ENCODE peak calls at places on chromosome 17, in four cellular contexts. V is tibial artery, S is mucosa of descending colon, N is gastrocnemius medialis. Y is an unnamed sample.
A peak's percentile ranks its signal among the peaks of the same experiment; 100 is the strongest.

GRCh38 chr17:8954339-8954738 is 11.2 kb downstream of the PIK3R5 start:
- DNase-seq in V (peak; percentile 76), S (peak; percentile 49), N (peak; percentile 55), Y (no peak)

GRCh38 chr17:44774271-44775135 is 15.7 kb downstream of the ADAM11 start:
- DNase-seq in V (peak; percentile 89), S (peak; percentile 97), N (peak; percentile 75), Y (peak; percentile 96)

GRCh38 chr17:2337811-2338657 is 733 bp downstream of the SGSM2 start:
- DNase-seq in S (peak; percentile 67), N (peak; percentile 64), V (peak; percentile 61), Y (peak; percentile 67)

GRCh38 chr17:50280068-50280467 is 5.8 kb downstream of the TMEM92 start:
- DNase-seq in V (no peak), S (peak; percentile 69), N (no peak), Y (no peak)

GRCh38 chr17:50148226-50149098 is 2.0 kb downstream of the PPP1R9B start:
- DNase-seq in V (peak; percentile 70), N (peak; percentile 60), S (peak; percentile 71), Y (peak; percentile 42)

GRCh38 chr17:55533611-55534010 is 22.4 kb upstream of the SMIM36 start:
- DNase-seq in N (no peak), V (no peak), S (no peak), Y (no peak)

GRCh38 chr17:75295220-75296158 is 6.3 kb upstream of the SLC25A19 start:
- DNase-seq in S (peak; percentile 48), N (no peak), V (no peak), Y (no peak)

GRCh38 chr17:67491009-67491677 is 114.1 kb downstream of the PITPNC1 start:
- DNase-seq in V (peak; percentile 89), N (peak; percentile 90), S (peak; percentile 52), Y (peak; percentile 94)

GRCh38 chr17:76467366-76467765 is at the start of gene AANAT:
- DNase-seq in N (no peak), V (no peak), S (no peak), Y (no peak)

GRCh38 chr17:54891176-54891821 is 9.4 kb upstream of the TOM1L1 start:
- DNase-seq in N (no peak), S (peak; percentile 11), V (no peak), Y (peak; percentile 56)

GRCh38 chr17:40547079-40547784 is 18.0 kb downstream of the CCR7 start:
- DNase-seq in S (peak; percentile 7), N (no peak), V (peak; percentile 15), Y (no peak)

GRCh38 chr17:77596491-77597420 is 361.7 kb upstream of the TNRC6C start:
- DNase-seq in V (peak; percentile 13), N (no peak), S (no peak), Y (no peak)

GRCh38 chr17:8892338-8892690 is 24.8 kb upstream of the PIK3R6 start:
- DNase-seq in N (no peak), V (no peak), S (no peak), Y (no peak)

GRCh38 chr17:17906418-17907215 is 65.6 kb downstream of the TOM1L2 start:
- DNase-seq in N (no peak), S (no peak), V (no peak), Y (no peak)

GRCh38 chr17:32569171-32570080 is 82.6 kb downstream of the CDK5R1 start:
- DNase-seq in N (no peak), V (no peak), S (no peak), Y (no peak)

GRCh38 chr17:39903158-39903884 is 15.1 kb downstream of the GSDMB start:
- DNase-seq in V (no peak), S (no peak), N (no peak), Y (no peak)

GRCh38 chr17:353213-353837 is 718 bp upstream of the RPH3AL start:
- DNase-seq in N (no peak), S (peak; percentile 38), V (no peak), Y (no peak)

GRCh38 chr17:8362651-8363332 is 13.7 kb downstream of the KRABD2 start:
- DNase-seq in V (no peak), S (no peak), N (no peak), Y (no peak)

GRCh38 chr17:888998-889401 is 90.6 kb downstream of the NXN start:
- DNase-seq in V (no peak), N (no peak), S (no peak), Y (no peak)

GRCh38 chr17:50420419-50421112 is 5.5 kb upstream of the ACSF2 start:
- DNase-seq in S (no peak), V (no peak), N (no peak), Y (no peak)

GRCh38 chr17:41542357-41542756 is 14.2 kb upstream of the KRT19 start:
- DNase-seq in S (no peak), V (no peak), N (no peak), Y (no peak)

GRCh38 chr17:42163113-42163512 is 8.3 kb upstream of the RAB5C start:
- DNase-seq in V (no peak), N (no peak), S (no peak), Y (peak; percentile 46)

GRCh38 chr17:4266550-4266949 is 2.8 kb upstream of the ANKFY1 start:
- DNase-seq in N (no peak), S (no peak), V (no peak), Y (no peak)

GRCh38 chr17:69592692-69593350 is 178.3 kb downstream of the MAP2K6 start:
- DNase-seq in V (no peak), S (no peak), N (no peak), Y (no peak)
- TF ChIP-seq CTCF in V (no peak), S (no peak), N (no peak), Y (no peak)

GRCh38 chr17:59872351-59872750 is 20.4 kb downstream of the TUBD1 start:
- DNase-seq in V (no peak), S (no peak), N (no peak), Y (no peak)
- H3K4me3 ChIP-seq in V (no peak overlapping the region), S (no peak overlapping the region), N (no peak overlapping the region), Y (no peak overlapping the region)

DNA sequence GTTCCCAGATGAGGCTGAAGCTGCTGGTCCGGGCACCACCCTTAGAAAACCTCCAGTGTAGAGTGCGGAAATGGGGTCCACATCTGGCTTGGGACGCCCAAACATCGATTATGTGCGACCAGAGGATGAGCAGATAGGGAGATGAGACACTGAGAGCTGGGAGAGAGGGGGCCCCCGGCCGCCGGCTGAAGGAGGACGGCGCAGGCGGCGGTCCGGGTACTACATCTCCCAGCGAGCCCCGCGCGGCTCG is 182 bp upstream of the SPECC1 start:
- DNase-seq in V (no peak), N (no peak), S (no peak), Y (no peak)
- TF ChIP-seq CTCF in V (no peak), N (no peak), S (no peak), Y (no peak)

GRCh38 chr17:58530655-58531054 is 16.2 kb upstream of the MTMR4 start:
- DNase-seq in N (no peak), V (no peak), S (no peak), Y (no peak)
- H3K4me3 ChIP-seq in N (no peak overlapping the region), V (peak overlapping the region; percentile 67), S (no peak overlapping the region), Y (no peak overlapping the region)

GRCh38 chr17:29585080-29585751 is 4.2 kb downstream of the GIT1 start:
- DNase-seq in N (no peak), S (no peak), V (no peak), Y (no peak)
- TF ChIP-seq CTCF in N (peak; percentile 9), S (no peak), V (no peak), Y (peak; percentile 16)

GRCh38 chr17:46090871-46091270 is 91.8 kb downstream of the STH start:
- DNase-seq in N (no peak), S (no peak), V (no peak), Y (no peak)

GRCh38 chr17:46088595-46088994 is 89.5 kb downstream of the STH start:
- DNase-seq in S (no peak), V (no peak), N (no peak), Y (no peak)

GRCh38 chr17:46092996-46093395 is 93.9 kb downstream of the STH start:
- DNase-seq in N (no peak), S (no peak), V (no peak), Y (no peak)

GRCh38 chr17:46086821-46087220 is 87.8 kb downstream of the STH start:
- DNase-seq in V (no peak), S (no peak), N (no peak), Y (no peak)

DNA sequence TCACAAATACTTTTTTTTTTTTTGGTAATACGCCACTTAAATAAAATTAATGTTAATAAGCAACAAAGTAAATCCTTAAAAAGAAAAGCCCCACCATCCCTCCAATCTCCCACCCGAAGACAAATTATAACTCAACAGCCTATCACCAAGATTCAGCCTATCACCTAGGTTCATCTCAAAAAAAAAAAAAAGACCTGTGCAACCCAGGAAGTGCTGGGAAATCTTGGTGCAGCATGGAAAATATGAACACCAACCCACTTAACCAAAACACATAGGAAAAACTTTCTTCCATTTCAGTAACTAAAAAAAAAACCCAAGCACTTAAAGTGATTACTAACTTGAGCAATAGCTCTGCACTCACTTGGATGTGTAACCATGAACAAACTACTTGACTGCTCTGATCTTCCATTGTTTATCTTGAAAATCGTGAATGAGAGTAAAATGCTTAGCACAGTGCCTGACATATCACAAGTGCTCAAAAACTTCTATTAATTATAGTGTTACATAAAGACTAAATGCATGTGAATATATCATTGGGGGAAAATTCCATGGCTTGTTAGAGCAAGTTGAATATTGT is 90.4 kb downstream of the STH start:
- DNase-seq in S (no peak), V (no peak), N (no peak), Y (no peak)
- H3K4me3 ChIP-seq in S (no peak overlapping the region), V (no peak overlapping the region), N (no peak overlapping the region), Y (no peak overlapping the region)

DNA sequence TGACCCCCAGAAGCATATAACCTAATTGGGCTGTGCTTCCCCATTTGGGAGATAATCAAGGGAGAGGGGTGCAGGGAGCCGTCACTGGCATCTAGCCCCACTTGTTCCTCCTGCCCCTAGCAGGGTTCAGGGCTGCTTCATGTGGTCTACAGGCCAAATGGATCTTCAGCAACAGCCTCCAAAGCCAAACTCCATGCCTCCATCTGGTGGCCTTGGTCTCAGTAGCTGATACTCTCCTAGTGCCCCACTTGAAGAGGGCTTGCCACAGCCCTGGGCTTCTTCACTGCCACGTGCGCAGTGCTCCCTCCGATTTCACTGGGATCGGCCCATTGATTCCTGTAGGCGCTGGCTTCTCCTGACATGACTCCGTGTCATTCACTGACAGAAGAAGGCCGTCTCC is 24.6 kb downstream of the LYRM9 start:
- DNase-seq in S (no peak), N (no peak), V (no peak), Y (no peak)
- TF ChIP-seq CTCF in S (no peak), N (no peak), V (no peak), Y (no peak)